ENCODE peak calls at places on chromosomes 6 and 20, in eight cellular contexts. E is GM20000, J is psoas muscle, Y is foreskin fibroblast, Q is PC-3, P is keratinocyte, K is AG09319, C is neural crest cell. M is an unnamed sample.

GRCh38 chr6:37371158-37372083 is 17.6 kb downstream of the RNF8 start:
- DNase-seq in C (no peak), E (no peak), Q (no peak), K (no peak), J (no peak), Y (no peak), P (no peak), M (no peak)

GRCh38 chr6:37479266-37479854 is 20.3 kb downstream of the CCDC167 start:
- DNase-seq in Q (no peak), E (no peak), J (no peak), Y (no peak), P (no peak), K (no peak), C (no peak), M (no peak)

GRCh38 chr20:56420940-56421688 is 9.1 kb downstream of the CASS4 start:
- DNase-seq in E (no peak), Y (no peak), Q (no peak), J (no peak), P (no peak), C (no peak), K (no peak), M (no peak)

GRCh38 chr6:37624121-37624520 is 73.6 kb downstream of the MDGA1 start:
- DNase-seq in Y (no peak), E (no peak), Q (peak), C (no peak), J (peak), P (peak), K (no peak), M (no peak)

GRCh38 chr20:48054051-48054450 is 268.8 kb upstream of the SULF2 start:
- DNase-seq in J (no peak), P (no peak), C (no peak), Q (no peak), K (no peak), E (no peak), Y (no peak), M (no peak)

GRCh38 chr6:113879186-113880096 is 22.3 kb downstream of the MARCKS start:
- DNase-seq in Q (peak), C (peak), Y (peak), P (no peak), J (no peak), K (no peak), E (peak), M (peak)

GRCh38 chr6:66082914-66083313 is 375.9 kb upstream of the EYS start:
- DNase-seq in Y (no peak), Q (no peak), C (no peak), P (no peak), J (no peak), K (no peak), E (no peak), M (no peak)

GRCh38 chr20:41956316-41957050 is 338.3 kb upstream of the CHD6 start:
- DNase-seq in P (no peak), J (no peak), C (no peak), K (no peak), Q (peak), E (peak), Y (no peak), M (no peak)

GRCh38 chr6:158041370-158041769 is 59.7 kb downstream of the SYNJ2 start:
- DNase-seq in E (no peak), J (no peak), K (no peak), Y (no peak), Q (no peak), C (no peak), P (no peak), M (no peak)

GRCh38 chr20:20173269-20173668 is 120.9 kb downstream of the CFAP61 start:
- DNase-seq in P (no peak), C (no peak), K (no peak), J (no peak), Q (no peak), Y (no peak), E (no peak), M (no peak)

GRCh38 chr6:13131935-13132661 is 196.2 kb downstream of the TBC1D7 start:
- DNase-seq in P (no peak), K (no peak), E (no peak), Y (no peak), C (no peak), Q (no peak), J (no peak), M (no peak)

GRCh38 chr6:53361549-53362031 is 12.8 kb upstream of the ELOVL5 start:
- DNase-seq in K (no peak), P (no peak), E (peak), J (no peak), C (no peak), Y (peak), Q (peak), M (peak)

GRCh38 chr20:10571313-10571815 is 102.4 kb downstream of the JAG1 start:
- DNase-seq in Y (no peak), J (no peak), C (no peak), E (no peak), Q (no peak), P (no peak), K (no peak), M (no peak)

DNA sequence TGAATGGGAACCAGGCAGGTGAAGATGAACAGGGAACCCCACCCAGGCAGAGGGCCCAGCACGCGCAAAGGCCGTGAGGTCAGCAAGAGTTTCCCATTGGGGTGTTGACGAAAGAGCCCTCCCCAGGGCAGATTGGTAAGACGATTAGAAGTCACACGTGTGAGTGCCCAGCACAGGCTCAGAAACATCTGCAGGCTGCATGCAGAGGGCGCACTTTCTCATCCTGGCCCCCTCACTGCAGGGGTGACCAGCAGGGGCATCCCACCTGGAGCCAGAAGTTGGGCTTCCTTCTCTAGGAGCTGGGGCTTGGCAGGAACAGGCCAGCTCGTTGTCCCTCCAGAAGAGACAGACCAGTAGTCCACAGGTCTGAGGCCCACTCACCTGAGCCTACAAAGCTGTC is 38.4 kb downstream of the VSTM2L start:
- DNase-seq in C (no peak), Y (no peak), P (no peak), E (no peak), J (no peak), Q (peak), K (no peak), M (no peak)
- TF ChIP-seq CTCF in C (peak), Y (no peak), P (peak), E (no peak), J (no peak), Q (peak), K (no peak), M (peak)

GRCh38 chr20:46559685-46560440 is 9.4 kb upstream of the OCSTAMP start:
- DNase-seq in J (no peak), K (no peak), P (no peak), C (no peak), E (no peak), Y (no peak), Q (no peak), M (no peak)
- TF ChIP-seq CTCF in J (no peak), K (no peak), P (no peak), C (no peak), E (no peak), Y (no peak), Q (peak), M (no peak)

GRCh38 chr6:89037156-89037900 is 43.2 kb upstream of the PNRC1 start:
- DNase-seq in C (no peak), J (peak), Q (no peak), P (no peak), Y (no peak), E (no peak), K (no peak), M (no peak)

GRCh38 chr6:89035252-89036106 is 45.1 kb upstream of the PNRC1 start:
- DNase-seq in J (peak), P (peak), Y (peak), C (no peak), E (no peak), K (peak), Q (peak), M (peak)

GRCh38 chr6:89028774-89029173 is 51.8 kb upstream of the PNRC1 start:
- DNase-seq in Q (no peak), E (no peak), J (no peak), K (no peak), P (no peak), C (no peak), Y (no peak), M (no peak)

GRCh38 chr6:89034586-89035251 is 45.8 kb upstream of the PNRC1 start:
- DNase-seq in P (peak), J (no peak), Y (peak), C (no peak), K (no peak), Q (no peak), E (no peak), M (no peak)

GRCh38 chr6:89032599-89032998 is 48.0 kb upstream of the PNRC1 start:
- DNase-seq in C (no peak), J (no peak), K (no peak), Q (no peak), Y (no peak), E (no peak), P (no peak), M (no peak)
- TF ChIP-seq CTCF in C (no peak), J (peak), K (no peak), Q (no peak), Y (no peak), E (no peak), P (peak), M (no peak)

GRCh38 chr20:39676857-39677351 is 714.8 kb downstream of the DHX35 start:
- DNase-seq in K (no peak), Q (no peak), E (peak), J (no peak), Y (no peak), C (no peak), P (no peak), M (no peak)
- TF ChIP-seq CTCF in K (peak), Q (no peak), E (no peak), J (no peak), Y (no peak), C (peak), P (no peak), M (no peak)

M was measured in brain microvascular endothelial cell.